ENCODE peak calls at places on chromosomes 6 and 20, in four cellular contexts. C is stomach; M is effector CD4-positive, alpha-beta T cell; Q is RCC 7860. V is an unnamed sample.

GRCh38 chr6:33450434-33450833 is 3.9 kb upstream of the ZBTB9 start:
- DNase-seq in C (no peak), M (no peak), Q (no peak), V (no peak)

GRCh38 chr6:106347219-106347618 is 13.3 kb upstream of the CRYBG1 start:
- DNase-seq in C (no peak), M (no peak), Q (no peak), V (no peak)

GRCh38 chr6:2958331-2958711 is 13.0 kb downstream of the SERPINB6 start:
- DNase-seq in C (no peak), M (no peak), Q (no peak), V (peak)

GRCh38 chr20:401682-402495 is 6.2 kb upstream of the RBCK1 start:
- DNase-seq in C (no peak), M (no peak), Q (peak), V (no peak)

GRCh38 chr6:129828229-129828628 is 32.9 kb downstream of the TMEM244 start:
- DNase-seq in C (no peak), M (no peak), Q (no peak), V (no peak)

GRCh38 chr6:14729186-14729871 is 516.5 kb upstream of the JARID2 start:
- DNase-seq in C (no peak), M (no peak), Q (no peak), V (no peak)

GRCh38 chr20:41719151-41719550 is 101.0 kb upstream of the CHD6 start:
- DNase-seq in C (no peak), M (no peak), Q (no peak), V (no peak)

GRCh38 chr6:149897015-149897697 is 757 bp downstream of the RAET1E start:
- DNase-seq in C (peak), M (no peak), Q (peak), V (peak)

GRCh38 chr6:158039571-158040050 is 57.9 kb downstream of the SYNJ2 start:
- DNase-seq in C (no peak), M (no peak), Q (peak), V (peak)

GRCh38 chr20:9407805-9408421 is 106.5 kb upstream of the LAMP5 start:
- DNase-seq in C (peak), M (peak), Q (peak), V (no peak)